ENCODE peak calls at places on chromosomes 2 and 18, in four cellular contexts. B is HepG2, C is K562, O is H1. H is an unnamed sample.

GRCh38 chr2:8324164-8324848 is 357.6 kb upstream of the ID2 start:
- DNase-seq in O (no peak), B (no peak), C (peak), H (no peak)

GRCh38 chr18:23627325-23627724 is 35.4 kb downstream of the ANKRD29 start:
- DNase-seq in O (no peak), B (peak), C (no peak), H (no peak)

GRCh38 chr2:12005886-12006681 is 259.7 kb downstream of the LPIN1 start:
- DNase-seq in B (no peak), O (no peak), C (no peak), H (no peak)

GRCh38 chr2:140455312-140455711 is 1675.1 kb upstream of the NXPH2 start:
- DNase-seq in O (no peak), C (no peak), B (no peak), H (no peak)

GRCh38 chr2:45288532-45288931 is 279.3 kb upstream of the SIX2 start:
- DNase-seq in C (no peak), B (no peak), O (no peak), H (no peak)

GRCh38 chr18:57433492-57434176 is 1.5 kb upstream of the ONECUT2 start:
- DNase-seq in C (no peak), B (no peak), O (no peak), H (no peak)

GRCh38 chr18:11811009-11811408 is 40.2 kb upstream of the CHMP1B start:
- DNase-seq in C (no peak), O (no peak), B (no peak), H (no peak)

GRCh38 chr2:33706410-33706809 is 107.3 kb upstream of the FAM98A start:
- DNase-seq in C (no peak), O (no peak), B (no peak), H (no peak)

GRCh38 chr2:48116518-48116917 is 210.2 kb upstream of the FBXO11 start:
- DNase-seq in O (no peak), B (no peak), C (no peak), H (no peak)

GRCh38 chr18:46333371-46334199 is 229.4 kb downstream of the HAUS1 start:
- DNase-seq in B (no peak), C (peak), O (no peak), H (peak)

GRCh38 chr2:112636605-112637288 is 9.0 kb upstream of the SLC20A1 start:
- DNase-seq in C (no peak), B (no peak), O (no peak), H (no peak)

GRCh38 chr2:113842919-113843736 is 46.8 kb upstream of the ACTR3 start:
- DNase-seq in O (no peak), C (no peak), B (no peak), H (no peak)

GRCh38 chr2:55154525-55155030 is 77.5 kb downstream of the CLHC1 start:
- DNase-seq in B (no peak), C (no peak), O (no peak), H (no peak)

GRCh38 chr2:130728007-130728454 is 839 bp upstream of the GPR148 start:
- DNase-seq in B (no peak), O (no peak), C (no peak), H (peak)

GRCh38 chr2:26704441-26704977 is 12.0 kb downstream of the KCNK3 start:
- DNase-seq in B (no peak), O (no peak), C (no peak), H (no peak)

GRCh38 chr2:150475479-150476212 is 11.8 kb downstream of the RND3 start:
- DNase-seq in O (no peak), B (no peak), C (no peak), H (no peak)

GRCh38 chr18:64807560-64807959 is 658.7 kb upstream of the LINC00305 start:
- DNase-seq in O (no peak), B (no peak), C (no peak), H (no peak)

GRCh38 chr2:406876-407275 is 119.0 kb upstream of the ALKAL2 start:
- DNase-seq in B (no peak), C (no peak), O (no peak), H (no peak)

GRCh38 chr2:96869281-96869823 is 528 bp downstream of the SEMA4C start:
- DNase-seq in C (no peak), B (peak), O (no peak), H (peak)

GRCh38 chr2:241901500-241902351 is 32.2 kb downstream of the RTP5 start:
- DNase-seq in O (peak), C (no peak), B (no peak), H (peak)

GRCh38 chr2:120863661-120864320 is 128.1 kb downstream of the GLI2 start:
- DNase-seq in O (no peak), B (no peak), C (peak), H (no peak)

GRCh38 chr2:182970486-182970885 is 67.8 kb downstream of the NCKAP1 start:
- DNase-seq in C (no peak), B (no peak), O (no peak), H (no peak)

GRCh38 chr2:232707076-232707475 is 9.9 kb downstream of the GIGYF2 start:
- DNase-seq in O (no peak), B (no peak), C (no peak), H (no peak)

GRCh38 chr2:88144914-88145497 is 17.1 kb upstream of the FABP1 start:
- DNase-seq in C (no peak), O (no peak), B (no peak), H (no peak)

GRCh38 chr18:58581265-58581664 is 47.6 kb downstream of the ALPK2 start:
- DNase-seq in O (no peak), B (no peak), C (no peak), H (peak)

GRCh38 chr2:172047486-172048194 is 37.7 kb upstream of the DLX1 start:
- DNase-seq in C (no peak), B (peak), O (no peak), H (no peak)

GRCh38 chr2:9205963-9206948 is at the start of gene ASAP2:
- DNase-seq in O (no peak), C (peak), B (peak), H (peak)

GRCh38 chr2:51028829-51029228 is 3.1 kb downstream of the NRXN1 start:
- DNase-seq in B (no peak), C (no peak), O (no peak), H (no peak)

GRCh38 chr2:46194856-46195255 is 102.4 kb upstream of the EPAS1 start:
- DNase-seq in O (no peak), B (no peak), C (no peak), H (no peak)

GRCh38 chr2:236919209-236919608 is 166.5 kb upstream of the COPS8 start:
- DNase-seq in O (no peak), C (no peak), B (no peak), H (no peak)

GRCh38 chr18:26543368-26543767 is 5.0 kb downstream of the KCTD1 start:
- DNase-seq in O (no peak), C (no peak), B (peak), H (no peak)

GRCh38 chr2:55779459-55780421 is 86.1 kb upstream of the PNPT1 start:
- DNase-seq in O (no peak), C (no peak), B (peak), H (no peak)

GRCh38 chr18:74869904-74870863 is 272.5 kb downstream of the ZNF407 start:
- DNase-seq in C (no peak), B (no peak), O (no peak), H (no peak)

GRCh38 chr2:33788044-33788443 is 188.9 kb upstream of the FAM98A start:
- DNase-seq in O (no peak), C (no peak), B (no peak), H (no peak)

GRCh38 chr2:121217627-121218026 is 67.4 kb downstream of the TFCP2L1 start:
- DNase-seq in B (no peak), C (no peak), O (no peak), H (no peak)

GRCh38 chr2:240510513-240511210 is 47.1 kb downstream of the ANKMY1 start:
- DNase-seq in B (no peak), O (no peak), C (no peak), H (no peak)

GRCh38 chr2:83696838-83697237 is 762.2 kb downstream of the SUCLG1 start:
- DNase-seq in B (no peak), C (no peak), O (no peak), H (no peak)

GRCh38 chr18:4374564-4374963 is 80.5 kb downstream of the DLGAP1 start:
- DNase-seq in O (no peak), B (no peak), C (no peak), H (no peak)

GRCh38 chr2:120765031-120765910 is 29.6 kb downstream of the GLI2 start:
- DNase-seq in C (no peak), B (no peak), O (no peak), H (peak)

GRCh38 chr18:36419188-36419912 is 121.8 kb downstream of the FHOD3 start:
- DNase-seq in B (no peak), O (no peak), C (no peak), H (no peak)

GRCh38 chr2:196391149-196391479 is 219.7 kb upstream of the STK17B start:
- DNase-seq in B (no peak), C (no peak), O (no peak), H (no peak)
- TF ChIP-seq JUN in B (no peak), C (no peak), O (no peak), H (no peak)

DNA sequence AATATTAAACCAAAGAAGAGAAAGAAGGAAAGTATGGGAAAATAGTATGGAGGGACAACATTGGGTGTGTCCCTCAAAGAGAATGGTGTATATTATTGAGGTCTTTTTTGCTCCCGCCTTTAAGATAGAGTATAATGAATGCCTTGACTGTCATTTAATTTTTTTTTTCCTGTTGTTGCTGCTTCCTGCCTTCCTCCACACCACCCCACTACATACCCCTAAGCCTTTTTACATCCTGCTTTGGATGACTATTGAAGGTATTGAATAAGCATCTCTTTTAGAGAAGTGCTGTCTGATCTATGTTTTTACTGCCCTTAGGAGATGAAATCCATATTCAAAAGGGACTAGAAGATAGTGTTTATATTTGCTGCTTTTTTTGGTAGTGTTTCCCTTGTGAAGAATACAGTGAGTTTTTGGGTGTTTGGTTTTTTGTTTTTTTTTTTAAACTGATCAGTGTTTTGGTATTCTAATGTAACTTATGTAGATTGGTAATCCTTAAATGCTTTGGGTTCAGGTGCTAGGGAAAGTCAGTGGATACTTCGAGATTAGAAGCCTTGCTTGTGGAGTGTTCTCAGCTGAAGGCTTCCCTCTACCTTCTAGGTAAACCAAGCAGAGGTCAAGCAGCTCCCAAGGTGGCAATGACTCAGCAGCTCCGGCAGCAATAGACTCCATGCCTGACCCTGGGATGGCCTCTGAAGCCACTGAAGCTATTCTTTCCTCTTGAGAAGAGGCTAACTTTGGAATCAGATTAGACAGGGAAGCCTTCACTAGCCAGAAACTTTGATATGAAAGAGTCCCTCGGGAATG is 5.0 kb downstream of the FZD7 start:
- DNase-seq in B (no peak), C (peak), O (no peak), H (peak)
- TF ChIP-seq CREB1 in B (no peak), C (no peak), O (no peak), H (no peak)

GRCh38 chr2:165067958-165068612 is 112.8 kb upstream of the SLC38A11 start:
- DNase-seq in C (no peak), O (peak), B (no peak), H (peak)
- TF ChIP-seq JUN in C (no peak), O (no peak), B (no peak), H (no peak)

GRCh38 chr18:8450013-8450412 is 159.2 kb upstream of the RAB12 start:
- DNase-seq in B (no peak), O (peak), C (peak), H (peak)
- TF ChIP-seq CREB1 in B (no peak), O (no peak), C (no peak), H (no peak)